ENCODE peak calls at places on chromosomes 16 and 17, in eight cellular contexts. I is stimulated activated CD4-positive, alpha-beta T cell treated with anti-CD3 and anti-CD28 coated beads, Interleukin-2, amount 100 ng/mL, for 24 hours; H is germinal center; S is activated CD4-positive, alpha-beta T cell treated with anti-CD3 and anti-CD28 coated beads, Interleukin-2, amount 50 U/mL, for 48 hours; T is stimulated activated CD8-positive, alpha-beta memory T cell treated with anti-CD3 and anti-CD28 coated beads, Interleukin-4, amount 100 ng/mL, for 4 hours; Q is ureter; L is fibroblast of the conjunctiva; M is cardiac muscle cell. Z is an unnamed sample.

GRCh38 chr17:76707985-76708807 is 2.6 kb downstream of the MXRA7 start:
- DNase-seq in L (no peak), T (no peak), M (peak), Q (no peak), I (no peak), S (no peak), H (no peak), Z (no peak)

GRCh38 chr16:58907297-58907696 is 173.2 kb upstream of the GOT2 start:
- DNase-seq in S (no peak), M (no peak), Q (no peak), I (no peak), L (no peak), T (no peak), H (no peak), Z (no peak)

GRCh38 chr16:81505011-81505660 is 60.5 kb downstream of the CMIP start:
- DNase-seq in L (no peak), M (no peak), H (no peak), I (no peak), Q (peak), T (no peak), S (no peak), Z (no peak)

GRCh38 chr17:40325156-40326013 is 16.4 kb downstream of the RARA start:
- DNase-seq in T (no peak), H (peak), I (no peak), M (no peak), Q (no peak), L (no peak), S (no peak), Z (no peak)

GRCh38 chr17:76546556-76547182 is 6.8 kb downstream of the PRCD start:
- DNase-seq in Q (no peak), T (no peak), I (no peak), L (no peak), S (no peak), M (peak), H (no peak), Z (no peak)

GRCh38 chr17:50265690-50266306 is 8.5 kb upstream of the TMEM92 start:
- DNase-seq in S (no peak), Q (no peak), L (no peak), T (no peak), H (no peak), I (no peak), M (no peak), Z (no peak)

GRCh38 chr17:61492759-61493526 is 40.7 kb downstream of the TBX4 start:
- DNase-seq in S (no peak), Q (no peak), H (no peak), L (no peak), M (peak), I (no peak), T (no peak), Z (no peak)

GRCh38 chr16:85055503-85056210 is 28.1 kb downstream of the KIAA0513 start:
- DNase-seq in S (peak), Q (peak), L (peak), M (peak), H (peak), I (peak), T (peak), Z (peak)

GRCh38 chr17:66466933-66467367 is 164.5 kb downstream of the PRKCA start:
- DNase-seq in L (peak), T (no peak), M (peak), Q (no peak), S (peak), H (no peak), I (peak), Z (no peak)

GRCh38 chr17:53924530-53925455 is 102.1 kb downstream of the KIF2B start:
- DNase-seq in I (no peak), Q (no peak), S (no peak), H (no peak), T (no peak), L (no peak), M (no peak), Z (no peak)

GRCh38 chr16:56669005-56669839 is at the start of gene MT1H:
- DNase-seq in H (no peak), T (no peak), L (no peak), M (no peak), Q (no peak), I (no peak), S (no peak), Z (no peak)

GRCh38 chr17:9905078-9905415 is at the start of gene RCVRN:
- DNase-seq in Q (no peak), H (no peak), S (no peak), T (no peak), I (no peak), M (no peak), L (no peak), Z (no peak)

GRCh38 chr17:56842577-56842976 is 8.6 kb downstream of the DGKE start:
- DNase-seq in S (no peak), Q (no peak), H (no peak), I (no peak), L (no peak), T (no peak), M (no peak), Z (no peak)

GRCh38 chr17:32936157-32936893 is 8.4 kb downstream of the TMEM98 start:
- DNase-seq in Q (no peak), L (no peak), T (no peak), I (no peak), M (no peak), H (no peak), S (no peak), Z (no peak)

GRCh38 chr16:86227041-86227440 is 283.3 kb upstream of the FOXF1 start:
- DNase-seq in Q (no peak), L (no peak), H (no peak), S (no peak), I (no peak), T (no peak), M (no peak), Z (no peak)

GRCh38 chr17:41367426-41368075 is 2.1 kb downstream of the KRT33B start:
- DNase-seq in I (no peak), M (peak), T (no peak), L (no peak), H (no peak), Q (no peak), S (no peak), Z (no peak)

GRCh38 chr17:57732062-57732461 is 13.0 kb downstream of the CCDC182 start:
- DNase-seq in M (no peak), L (no peak), H (no peak), I (no peak), T (no peak), S (no peak), Q (no peak), Z (no peak)

GRCh38 chr17:71052971-71053370 is 883.6 kb downstream of the KCNJ2 start:
- DNase-seq in Q (no peak), S (no peak), M (no peak), H (no peak), L (no peak), I (no peak), T (no peak), Z (no peak)

GRCh38 chr16:72295914-72296313 is 124.0 kb upstream of the PMFBP1 start:
- DNase-seq in H (no peak), I (no peak), S (no peak), Q (no peak), M (no peak), T (no peak), L (no peak), Z (no peak)

GRCh38 chr16:56675685-56676210 is 6.1 kb downstream of the MT1H start:
- DNase-seq in Q (no peak), M (no peak), H (no peak), L (no peak), I (peak), S (peak), T (peak), Z (no peak)

GRCh38 chr16:85696761-85697160 is 8.0 kb upstream of the GINS2 start:
- DNase-seq in S (no peak), T (no peak), H (no peak), L (no peak), Q (no peak), M (no peak), I (no peak), Z (no peak)

GRCh38 chr17:82124101-82124500 is 26.1 kb upstream of the FASN start:
- DNase-seq in M (no peak), L (no peak), I (no peak), S (no peak), H (no peak), T (no peak), Q (no peak), Z (no peak)

GRCh38 chr16:49824600-49824999 is 31.3 kb downstream of the ZNF423 start:
- DNase-seq in L (no peak), Q (no peak), T (no peak), M (no peak), I (no peak), H (no peak), S (no peak), Z (no peak)

GRCh38 chr16:6753553-6753952 is 579.1 kb upstream of the RBFOX1 start:
- DNase-seq in Q (no peak), H (no peak), M (no peak), L (no peak), I (no peak), S (no peak), T (no peak), Z (no peak)

GRCh38 chr16:66287916-66288315 is 78.6 kb upstream of the CDH5 start:
- DNase-seq in T (no peak), M (no peak), Q (peak), L (no peak), I (no peak), S (no peak), H (no peak), Z (no peak)

GRCh38 chr17:8019665-8020064 is 17.2 kb downstream of the GUCY2D start:
- DNase-seq in Q (peak), L (no peak), S (no peak), T (no peak), I (no peak), M (no peak), H (no peak), Z (no peak)

GRCh38 chr16:47143329-47143676 is 442 bp downstream of the NETO2 start:
- DNase-seq in M (peak), H (peak), Q (peak), T (no peak), L (no peak), S (peak), I (peak), Z (peak)

GRCh38 chr17:17347234-17347955 is 44.2 kb downstream of the NT5M start:
- DNase-seq in I (no peak), M (no peak), H (no peak), S (no peak), L (no peak), T (no peak), Q (no peak), Z (no peak)

GRCh38 chr16:81604960-81605383 is 160.4 kb downstream of the CMIP start:
- DNase-seq in L (no peak), H (no peak), I (no peak), S (no peak), T (no peak), M (peak), Q (no peak), Z (peak)